ENCODE peak calls at places on chromosome 15, in five cellular contexts. A, N, O, J and Y are unnamed samples.
A peak's percentile ranks its signal among the peaks of the same experiment; 100 is the strongest.

GRCh38 chr15:38508647-38509046 is 54.7 kb downstream of the FAM98B start:
- DNase-seq in A (no peak), N (no peak), O (no peak), J (no peak), Y (no peak)

GRCh38 chr15:71656425-71656824 is 153.9 kb upstream of the NR2E3 start:
- DNase-seq in A (no peak), N (no peak), O (no peak), J (no peak), Y (no peak)

GRCh38 chr15:81012588-81012987 is 11.9 kb downstream of the TLNRD1 start:
- DNase-seq in A (no peak), N (no peak), O (no peak), J (no peak), Y (no peak)

GRCh38 chr15:73368301-73369072 is at the start of gene HCN4:
- DNase-seq in A (no peak), N (peak; percentile 66), O (peak; percentile 38), J (no peak), Y (peak; percentile 42)

GRCh38 chr15:99424978-99425665 is 140.7 kb upstream of the MEF2A start:
- DNase-seq in A (peak; percentile 70), N (no peak), O (no peak), J (peak; percentile 89), Y (no peak)

GRCh38 chr15:48630245-48630644 is 15.3 kb downstream of the FBN1 start:
- DNase-seq in A (no peak), N (no peak), O (no peak), J (no peak), Y (no peak)

GRCh38 chr15:38134252-38134651 is 118.4 kb upstream of the SPRED1 start:
- DNase-seq in A (no peak), N (no peak), O (no peak), J (peak; percentile 72), Y (no peak)

GRCh38 chr15:90203922-90204321 is 2.8 kb downstream of the SEMA4B start:
- DNase-seq in A (no peak), N (no peak), O (no peak), J (no peak), Y (no peak)

GRCh38 chr15:83018477-83018876 is 7.0 kb upstream of the C15orf40 start:
- DNase-seq in A (no peak), N (no peak), O (no peak), J (no peak), Y (no peak)

GRCh38 chr15:83595191-83595590 is 58.7 kb upstream of the ADAMTSL3 start:
- DNase-seq in A (no peak), N (no peak), O (no peak), J (no peak), Y (no peak)

GRCh38 chr15:42056934-42057743 is 36.3 kb upstream of the PLA2G4E start:
- DNase-seq in A (peak; percentile 92), N (peak; percentile 88), O (peak; percentile 77), J (peak; percentile 92), Y (peak; percentile 75)

GRCh38 chr15:58856090-58856489 is 77.4 kb downstream of the SLTM start:
- DNase-seq in A (no peak), N (no peak), O (no peak), J (no peak), Y (no peak)

GRCh38 chr15:56775632-56776031 is 42.3 kb upstream of the ZNF280D start:
- DNase-seq in A (no peak), N (no peak), O (no peak), J (no peak), Y (no peak)

GRCh38 chr15:91988071-91988470 is 134.6 kb downstream of the SLCO3A1 start:
- DNase-seq in A (no peak), N (no peak), O (no peak), J (no peak), Y (no peak)

GRCh38 chr15:73741401-73741836 is 11.7 kb downstream of the INSYN1 start:
- DNase-seq in A (no peak), N (no peak), O (no peak), J (no peak), Y (no peak)

GRCh38 chr15:92410544-92410943 is 16.9 kb downstream of the ST8SIA2 start:
- DNase-seq in A (no peak), N (no peak), O (no peak), J (no peak), Y (no peak)

GRCh38 chr15:81155375-81156218 is 21.5 kb downstream of the CFAP161 start:
- DNase-seq in A (no peak), N (peak; percentile 21), O (no peak), J (no peak), Y (peak; percentile 3)

GRCh38 chr15:100863406-100864198 is 16.0 kb upstream of the ALDH1A3 start:
- DNase-seq in A (no peak), N (no peak), O (no peak), J (no peak), Y (no peak)
- TF ChIP-seq CTCF in A (no peak), N (no peak), O (no peak), J (no peak), Y (no peak)

DNA sequence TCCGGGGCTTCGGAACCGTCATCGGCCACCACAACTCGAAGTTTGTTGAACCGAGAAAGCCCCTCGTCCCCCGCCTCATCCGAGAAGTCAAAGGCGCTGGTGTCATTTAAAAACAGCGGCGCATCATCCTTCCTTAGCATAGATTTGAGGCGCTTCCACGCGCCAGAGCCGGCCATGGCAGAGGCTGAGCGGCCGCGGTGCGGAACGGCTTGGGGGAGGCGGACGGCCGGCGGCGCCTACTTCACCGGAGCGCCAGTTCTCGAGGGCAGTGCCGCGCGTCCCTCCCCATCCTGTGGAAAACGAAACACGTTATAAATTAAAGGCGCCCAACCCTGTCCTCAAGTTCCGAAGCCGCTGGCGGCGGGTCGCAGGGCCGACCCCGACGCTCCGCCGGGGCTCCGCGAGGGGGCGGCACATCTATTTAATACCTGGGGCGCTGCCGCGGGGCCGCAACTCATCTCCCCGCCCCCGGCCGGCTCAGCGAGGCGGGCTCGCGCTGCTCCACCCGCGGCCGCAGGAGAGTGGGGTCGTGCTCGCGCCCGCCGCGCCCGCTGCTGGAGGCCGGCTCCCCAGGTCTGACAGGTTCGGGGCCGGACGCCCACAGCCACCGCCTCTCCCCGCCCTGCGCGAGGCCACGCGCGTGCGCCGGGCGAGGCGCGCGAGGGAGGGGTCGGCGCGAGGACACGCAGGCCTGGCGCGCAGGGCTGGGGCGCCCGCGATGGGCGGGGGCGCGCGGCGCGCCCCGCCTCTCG is at the start of gene SLC30A4:
- DNase-seq in A (peak; percentile 87), N (peak; percentile 28), O (peak; percentile 58), J (no peak), Y (peak; percentile 39)
- TF ChIP-seq CTCF in A (peak; percentile 49), N (peak; percentile 41), O (peak; percentile 59), J (peak; percentile 16), Y (peak; percentile 53)

GRCh38 chr15:77867266-77868047 is 210.1 kb downstream of the TBC1D2B start:
- DNase-seq in A (peak; percentile 40), N (no peak), O (no peak), J (no peak), Y (no peak)

GRCh38 chr15:77870195-77871065 is 207.1 kb downstream of the TBC1D2B start:
- DNase-seq in A (peak; percentile 71), N (peak; percentile 73), O (peak; percentile 69), J (no peak), Y (peak; percentile 79)

GRCh38 chr15:77869021-77869895 is 208.3 kb downstream of the TBC1D2B start:
- DNase-seq in A (peak; percentile 38), N (no peak), O (no peak), J (no peak), Y (no peak)

GRCh38 chr15:77874071-77874470 is 203.4 kb downstream of the TBC1D2B start:
- DNase-seq in A (no peak), N (no peak), O (no peak), J (no peak), Y (no peak)

DNA sequence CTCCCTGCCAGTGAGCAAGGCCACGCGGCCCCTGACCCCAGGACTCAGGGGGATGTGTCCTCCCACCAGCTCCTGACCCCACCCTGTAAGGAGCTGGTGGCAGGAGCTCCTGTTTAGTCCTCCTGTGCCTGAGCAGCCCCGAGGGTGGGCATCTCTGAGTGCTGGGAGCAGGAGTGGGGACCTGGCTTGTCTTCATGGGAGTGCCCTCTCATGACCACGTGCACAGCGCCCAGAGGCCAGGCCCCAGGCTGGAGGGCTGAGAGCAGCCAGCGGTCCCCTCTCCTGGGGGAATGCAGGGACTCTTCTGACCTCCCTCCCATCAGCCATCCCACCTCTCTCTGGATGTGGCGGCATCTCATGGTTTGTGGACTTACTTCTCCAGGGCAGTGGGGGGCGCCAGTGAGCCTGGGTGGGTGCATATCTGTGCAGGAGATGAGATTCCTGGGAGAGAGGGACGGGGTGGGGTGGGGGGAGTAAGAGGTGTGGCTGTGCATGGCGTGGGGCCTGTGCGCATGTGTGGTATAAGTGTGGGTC is 205.6 kb downstream of the TBC1D2B start:
- DNase-seq in A (peak; percentile 60), N (no peak), O (no peak), J (no peak), Y (no peak)
- TF ChIP-seq CTCF in A (no peak), N (no peak), O (peak; percentile 14), J (no peak), Y (peak; percentile 15)

DNA sequence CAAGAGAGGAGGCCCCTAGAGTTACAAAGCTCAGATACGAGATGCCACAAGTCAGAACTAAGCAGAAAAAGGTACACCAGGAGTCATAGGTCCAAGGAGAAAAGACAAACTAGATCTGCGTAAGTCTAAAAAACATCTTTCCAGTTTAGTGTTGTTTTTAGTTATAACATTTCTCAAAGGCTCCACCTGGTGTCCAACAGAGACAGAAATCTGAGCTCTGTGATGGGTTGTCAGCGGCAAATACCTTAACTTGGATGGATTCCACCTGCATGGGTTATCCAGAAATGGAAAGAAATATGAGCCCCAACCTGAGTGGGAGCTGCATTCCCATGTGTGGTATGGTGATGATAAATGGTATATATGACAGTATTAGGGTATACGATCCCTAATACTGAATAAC is 238.6 kb upstream of the CHRM5 start:
- DNase-seq in A (no peak), N (peak; percentile 25), O (no peak), J (no peak), Y (no peak)
- TF ChIP-seq CTCF in A (no peak), N (peak; percentile 57), O (peak; percentile 36), J (no peak), Y (peak; percentile 58)

GRCh38 chr15:77417642-77418041 is 2.3 kb downstream of the PEAK1 start:
- DNase-seq in A (no peak), N (no peak), O (no peak), J (no peak), Y (no peak)

GRCh38 chr15:77418341-77419049 is 1.4 kb downstream of the PEAK1 start:
- DNase-seq in A (no peak), N (peak; percentile 21), O (no peak), J (no peak), Y (no peak)

GRCh38 chr15:77420610-77421369 is at the start of gene HMG20A:
- DNase-seq in A (peak; percentile 81), N (peak; percentile 80), O (peak; percentile 43), J (peak; percentile 60), Y (peak; percentile 58)

GRCh38 chr15:77419836-77420609 is at the start of gene PEAK1:
- DNase-seq in A (peak; percentile 100), N (peak; percentile 96), O (peak; percentile 99), J (peak; percentile 99), Y (peak; percentile 98)

GRCh38 chr15:77419050-77419835 is 661 bp downstream of the PEAK1 start:
- DNase-seq in A (peak; percentile 77), N (peak; percentile 45), O (peak; percentile 39), J (no peak), Y (peak; percentile 35)
- TF ChIP-seq CTCF in A (peak; percentile 27), N (peak; percentile 64), O (peak; percentile 30), J (no peak), Y (peak; percentile 28)

DNA sequence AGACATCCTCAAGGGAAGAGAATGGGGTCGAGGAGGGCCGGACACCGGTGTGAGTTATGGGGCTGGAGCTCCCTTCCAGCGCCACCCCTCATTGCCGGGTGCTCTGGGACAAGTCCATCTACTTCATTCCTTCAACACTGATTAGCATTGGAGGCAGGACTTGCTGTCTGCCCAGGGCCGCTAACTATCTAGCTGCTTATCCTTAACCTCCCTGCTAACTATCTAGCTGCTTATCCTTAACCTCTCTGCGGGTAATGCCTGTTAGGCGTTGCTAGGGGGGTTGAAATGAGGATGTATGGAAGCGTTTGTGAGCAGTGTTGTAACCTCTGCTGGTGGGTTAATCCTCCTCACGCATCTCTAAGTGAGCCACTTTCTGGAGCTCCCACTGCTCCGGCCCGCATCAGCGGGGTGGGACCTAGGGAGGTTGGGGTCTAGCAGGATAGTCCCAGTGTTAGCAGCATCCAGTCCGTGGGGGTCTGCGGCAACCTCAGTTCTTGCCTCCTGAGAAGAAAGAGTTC is 10.9 kb upstream of the CHAC1 start:
- DNase-seq in A (no peak), N (no peak), O (no peak), J (no peak), Y (no peak)
- TF ChIP-seq CTCF in A (no peak), N (no peak), O (no peak), J (no peak), Y (no peak)